ENCODE peak calls at places on chromosomes 5 and 9, in five cellular contexts. E, Q, A, W and H are unnamed samples.
A peak's percentile ranks its signal among the peaks of the same experiment; 100 is the strongest.

GRCh38 chr5:150656191-150657132 is 4.6 kb upstream of the MYOZ3 start:
- DNase-seq in E (no peak), Q (peak; percentile 100), A (peak; percentile 52), W (no peak), H (no peak)

GRCh38 chr9:13089721-13090120 is 189.8 kb downstream of the MPDZ start:
- DNase-seq in E (no peak), Q (no peak), A (no peak), W (no peak), H (no peak)

GRCh38 chr9:129194222-129194621 is 16.2 kb upstream of the IER5L start:
- DNase-seq in E (no peak), Q (no peak), A (no peak), W (no peak), H (no peak)

GRCh38 chr9:109875495-109875894 is 95.5 kb downstream of the PALM2AKAP2 start:
- DNase-seq in E (no peak), Q (no peak), A (no peak), W (no peak), H (no peak)

GRCh38 chr9:130263601-130264413 is 1.8 kb upstream of the HMCN2 start:
- DNase-seq in E (peak; percentile 10), Q (peak; percentile 46), A (no peak), W (no peak), H (no peak)

GRCh38 chr5:111748304-111748763 is 8.7 kb downstream of the NREP start:
- DNase-seq in E (peak; percentile 16), Q (no peak), A (peak; percentile 72), W (peak; percentile 91), H (peak; percentile 91)

GRCh38 chr9:114098660-114099522 is at the start of gene KIF12:
- DNase-seq in E (peak; percentile 22), Q (peak; percentile 93), A (no peak), W (no peak), H (no peak)

GRCh38 chr5:150649108-150649827 is 8.8 kb downstream of the SYNPO start:
- DNase-seq in E (no peak), Q (no peak), A (no peak), W (no peak), H (no peak)

GRCh38 chr9:113369583-113370140 is 7.1 kb downstream of the HDHD3 start:
- DNase-seq in E (no peak), Q (no peak), A (no peak), W (no peak), H (no peak)

DNA sequence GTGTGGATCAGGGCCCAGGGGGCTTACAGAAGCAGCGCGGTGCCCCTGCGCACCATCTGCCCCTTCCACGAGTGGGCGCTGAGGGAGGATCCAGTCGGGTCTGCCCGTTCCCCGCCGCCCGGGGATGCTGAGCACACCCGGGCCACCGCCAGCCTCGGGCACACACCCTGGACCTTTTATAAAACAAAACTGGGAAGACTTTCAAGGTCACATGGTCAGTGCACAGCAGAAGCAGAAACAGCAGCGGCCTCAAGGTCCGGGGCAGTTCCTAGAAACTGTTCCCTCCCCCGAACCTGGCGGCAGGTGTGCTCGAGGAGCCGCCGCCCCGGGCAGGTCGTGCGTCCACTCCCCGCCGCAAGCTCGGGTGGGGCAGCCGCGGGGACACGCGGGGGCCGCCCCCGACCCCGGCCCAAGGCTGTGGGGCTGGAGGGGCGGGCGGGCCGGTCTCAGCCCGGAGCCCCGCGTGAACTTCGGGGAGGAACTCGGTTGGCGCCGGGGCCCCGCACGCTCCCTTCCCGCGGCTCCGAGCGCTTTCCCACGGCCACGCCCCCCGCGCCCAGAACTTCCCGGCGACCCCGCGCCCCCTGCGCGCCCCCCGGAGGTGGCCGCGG is 619 bp upstream of the PPP1R26 start:
- DNase-seq in E (no peak), Q (peak; percentile 80), A (peak; percentile 23), W (no peak), H (peak; percentile 25)
- H2AFZ ChIP-seq in E (no peak overlapping the region), Q (peak overlapping the region; percentile 42), A (no peak overlapping the region), W (peak overlapping the region; percentile 85), H (peak overlapping the region; percentile 30)

GRCh38 chr9:95815153-95815552 is 60.3 kb upstream of the ERCC6L2 start:
- DNase-seq in E (no peak), Q (no peak), A (peak; percentile 86), W (peak; percentile 78), H (no peak)
- H2AFZ ChIP-seq in E (no peak overlapping the region), Q (no peak overlapping the region), A (no peak overlapping the region), W (no peak overlapping the region), H (no peak overlapping the region)

GRCh38 chr5:18395126-18396110 is 761.2 kb downstream of the TAF11L14 start:
- DNase-seq in E (no peak), Q (peak; percentile 28), A (no peak), W (no peak), H (no peak)
- H2AFZ ChIP-seq in E (no peak overlapping the region), Q (no peak overlapping the region), A (no peak overlapping the region), W (no peak overlapping the region), H (no peak overlapping the region)

GRCh38 chr9:87491488-87491887 is 6.2 kb upstream of the DAPK1 start:
- DNase-seq in E (no peak), Q (no peak), A (no peak), W (no peak), H (no peak)
- H2AFZ ChIP-seq in E (no peak overlapping the region), Q (no peak overlapping the region), A (no peak overlapping the region), W (no peak overlapping the region), H (no peak overlapping the region)